ENCODE peak calls at places on chromosomes 13 and 19, in eight cellular contexts. M is adipocyte; V is pancreas; G is heart right ventricle; O is heart left ventricle; J is cardiac fibroblast; X is Karpas-422; Z is CD4-positive, alpha-beta memory T cell. F is an unnamed sample.

GRCh38 chr19:2841858-2842574 is 741 bp downstream of the ZNF555 start:
- DNase-seq in M (peak; percentile 30), Z (no peak), J (no peak), X (no peak), G (peak; percentile 31), V (no peak), O (no peak), F (no peak)

GRCh38 chr19:10027158-10027997 is 14.1 kb downstream of the RDH8 start:
- DNase-seq in Z (peak; percentile 65), X (peak; percentile 93), J (peak; percentile 95), V (peak; percentile 99), G (peak; percentile 96), M (peak; percentile 98), O (peak; percentile 94), F (peak; percentile 94)

GRCh38 chr19:29564574-29565005 is 38.8 kb downstream of the VSTM2B start:
- DNase-seq in G (no peak), M (no peak), Z (no peak), O (no peak), J (no peak), V (peak; percentile 61), X (no peak), F (no peak)

GRCh38 chr13:42071667-42072419 is 23.4 kb downstream of the DGKH start:
- DNase-seq in J (peak; percentile 48), Z (peak; percentile 5), M (no peak), O (no peak), X (no peak), G (no peak), V (no peak), F (no peak)

GRCh38 chr19:33098023-33098652 is 17.2 kb downstream of the GPATCH1 start:
- DNase-seq in X (no peak), M (no peak), Z (no peak), G (no peak), J (peak; percentile 25), O (no peak), V (peak; percentile 42), F (no peak)

GRCh38 chr19:14059093-14059480 is 2.8 kb downstream of the PALM3 start:
- DNase-seq in J (no peak), Z (peak; percentile 20), M (peak; percentile 44), G (no peak), X (peak; percentile 80), O (no peak), V (no peak), F (no peak)

GRCh38 chr19:23002690-23003422 is at the start of gene ZNF728:
- DNase-seq in X (no peak), J (peak; percentile 4), O (peak; percentile 83), G (peak; percentile 79), Z (no peak), V (peak; percentile 52), M (no peak), F (peak; percentile 44)

GRCh38 chr13:21849323-21849722 is 178.4 kb downstream of the FGF9 start:
- DNase-seq in X (peak; percentile 78), M (no peak), V (no peak), J (peak; percentile 2), G (no peak), Z (peak; percentile 27), O (no peak), F (no peak)

GRCh38 chr13:96792188-96792587 is 202.1 kb downstream of the OXGR1 start:
- DNase-seq in G (no peak), O (no peak), X (no peak), Z (no peak), V (no peak), J (no peak), M (no peak), F (no peak)

GRCh38 chr19:39424934-39425333 is 10.8 kb downstream of the RPS16 start:
- DNase-seq in Z (no peak), V (no peak), X (no peak), G (no peak), O (no peak), J (no peak), M (no peak), F (no peak)

GRCh38 chr19:18514800-18515682 is 6.8 kb downstream of the ELL start:
- DNase-seq in Z (peak; percentile 50), G (peak; percentile 48), V (peak; percentile 63), O (peak; percentile 49), X (no peak), M (no peak), J (peak; percentile 77), F (peak; percentile 77)

GRCh38 chr13:112901951-112902651 is 66.9 kb upstream of the MCF2L start:
- DNase-seq in X (no peak), M (peak; percentile 16), V (peak; percentile 75), O (no peak), G (no peak), J (no peak), Z (no peak), F (no peak)

GRCh38 chr13:24301434-24301833 is 7.9 kb upstream of the C1QTNF9 start:
- DNase-seq in M (no peak), V (no peak), O (no peak), G (no peak), X (no peak), J (no peak), Z (no peak), F (no peak)

GRCh38 chr13:19596960-19597361 is 35.6 kb upstream of the TPTE2 start:
- DNase-seq in X (no peak), J (peak; percentile 50), M (no peak), G (no peak), O (no peak), V (no peak), Z (no peak), F (no peak)

GRCh38 chr13:23963184-23963931 is 66.1 kb upstream of the C1QTNF9B start:
- DNase-seq in M (no peak), O (no peak), Z (no peak), X (no peak), V (no peak), J (no peak), G (no peak), F (no peak)

GRCh38 chr13:45132384-45133064 is 12.2 kb downstream of the GTF2F2 start:
- DNase-seq in Z (no peak), X (peak; percentile 65), G (no peak), J (no peak), O (no peak), M (no peak), V (no peak), F (no peak)

GRCh38 chr19:40726279-40726678 is 9.4 kb downstream of the ITPKC start:
- DNase-seq in M (no peak), X (no peak), O (no peak), G (no peak), J (no peak), Z (no peak), V (no peak), F (no peak)

GRCh38 chr13:26923824-26924605 is 163.4 kb upstream of the GPR12 start:
- DNase-seq in J (peak; percentile 56), G (no peak), O (peak; percentile 32), Z (no peak), M (peak; percentile 28), X (no peak), V (no peak), F (no peak)

GRCh38 chr13:92838786-92839185 is 387.8 kb upstream of the GPC6 start:
- DNase-seq in O (no peak), M (no peak), J (peak; percentile 93), G (no peak), V (no peak), Z (no peak), X (no peak), F (no peak)

GRCh38 chr13:110197041-110197440 is 109.9 kb downstream of the COL4A1 start:
- DNase-seq in V (no peak), J (no peak), M (no peak), Z (no peak), O (no peak), X (no peak), G (no peak), F (no peak)

GRCh38 chr13:28564030-28564429 is 69.1 kb upstream of the FLT1 start:
- DNase-seq in M (no peak), O (no peak), V (no peak), Z (no peak), G (no peak), X (no peak), J (no peak), F (peak; percentile 88)

GRCh38 chr19:4108767-4109625 is 14.9 kb downstream of the MAP2K2 start:
- DNase-seq in O (no peak), G (no peak), Z (peak; percentile 77), M (no peak), J (no peak), X (no peak), V (no peak), F (no peak)

GRCh38 chr13:34127523-34127922 is 309.6 kb downstream of the RFC3 start:
- DNase-seq in Z (no peak), M (no peak), G (no peak), V (no peak), J (no peak), X (no peak), O (no peak), F (no peak)

GRCh38 chr19:54523403-54523802 is 20.8 kb downstream of the LAIR2 start:
- DNase-seq in O (no peak), Z (no peak), V (no peak), X (no peak), J (peak; percentile 54), G (no peak), M (peak; percentile 2), F (no peak)
- H3K4me3 ChIP-seq in O (no peak overlapping the region), Z (no peak overlapping the region), V (no peak overlapping the region), X (no peak overlapping the region), J (no peak overlapping the region), G (no peak overlapping the region), M (no peak overlapping the region), F (no peak overlapping the region)

GRCh38 chr19:17406039-17406886 is 833 bp upstream of the BST2 start:
- DNase-seq in V (no peak), M (no peak), G (no peak), Z (no peak), X (no peak), O (no peak), J (no peak), F (no peak)
- H3K4me3 ChIP-seq in V (peak overlapping the region; percentile 22), M (peak overlapping the region; percentile 32), G (peak overlapping the region; percentile 67), Z (peak overlapping the region; percentile 93), X (peak overlapping the region; percentile 79), O (peak overlapping the region; percentile 44), J (no peak overlapping the region), F (peak overlapping the region; percentile 0)

DNA sequence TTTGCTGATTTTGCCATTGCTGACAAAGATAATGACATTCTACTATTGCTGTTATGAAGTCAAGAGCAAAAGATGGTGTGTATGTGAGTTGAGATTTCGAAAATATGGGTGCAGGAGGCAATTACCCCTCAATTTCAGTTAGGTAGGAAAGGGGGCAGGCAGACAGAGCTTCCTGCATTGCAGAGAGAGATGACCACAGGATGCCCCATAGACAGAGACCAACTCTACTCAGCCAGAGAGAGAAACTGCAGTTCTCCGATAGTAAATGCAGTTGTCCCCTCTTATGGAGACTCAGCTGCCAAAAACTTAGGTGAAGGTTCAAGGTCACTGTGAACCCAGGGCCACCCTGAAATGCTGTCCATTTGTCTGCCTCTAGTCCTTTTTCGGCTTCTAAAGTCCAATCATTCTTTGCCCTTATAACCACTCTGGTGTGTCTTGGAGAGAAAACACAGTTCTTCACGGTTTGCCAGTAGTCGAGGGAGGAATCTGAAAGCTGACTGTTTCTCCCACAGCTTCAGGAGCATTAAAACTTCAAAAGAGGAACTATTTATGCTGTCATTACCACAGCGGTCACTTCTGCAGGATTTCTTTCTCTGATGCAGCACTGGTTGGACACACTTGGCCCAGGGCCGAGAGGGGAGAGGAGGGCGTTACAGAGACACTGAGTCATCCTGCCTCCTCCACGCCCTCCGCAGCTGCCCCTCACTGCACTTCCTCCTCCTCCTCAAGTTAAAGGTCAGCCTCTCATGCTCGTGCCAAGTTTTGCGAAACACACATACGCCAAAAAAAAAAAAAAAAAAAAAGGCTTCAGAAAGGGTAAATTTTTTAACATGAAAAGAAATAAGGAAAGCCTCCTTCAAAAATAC is 264.3 kb downstream of the FOXO1 start:
- DNase-seq in G (peak; percentile 95), V (peak; percentile 91), O (peak; percentile 94), M (peak; percentile 80), Z (no peak), X (peak; percentile 78), J (peak; percentile 98), F (peak; percentile 94)
- H3K4me3 ChIP-seq in G (peak overlapping the region; percentile 8), V (no peak overlapping the region), O (no peak overlapping the region), M (peak overlapping the region; percentile 65), Z (no peak overlapping the region), X (peak overlapping the region; percentile 5), J (no peak overlapping the region), F (no peak overlapping the region)

GRCh38 chr13:98328511-98328910 is 151.4 kb upstream of the RNF113B start:
- DNase-seq in X (no peak), J (no peak), Z (no peak), O (no peak), M (no peak), G (no peak), V (no peak), F (no peak)
- H3K4me3 ChIP-seq in X (no peak overlapping the region), J (no peak overlapping the region), Z (no peak overlapping the region), O (no peak overlapping the region), M (no peak overlapping the region), G (no peak overlapping the region), V (no peak overlapping the region), F (no peak overlapping the region)